ENCODE peak calls at places on chromosomes 1 and 21, in seven cellular contexts. One of them, this sample, is unnamed.

GRCh38 chr1:19374402-19374801 is 62.3 kb downstream of the SLC66A1 start:
- DNase-seq in activated naive CD8-positive, alpha-beta T cell treated with anti-CD3 and anti-CD28 coated beads for 36 hours: no peak
- DNase-seq in K562: peak; percentile 39
- DNase-seq in GF-D8: no peak
- DNase-seq in cardiac fibroblast: no peak
- DNase-seq in GM12865: peak; percentile 31
- DNase-seq in myocyte: peak; percentile 85
- DNase-seq in this sample: no peak

GRCh38 chr1:201713093-201713810 is 115.7 kb upstream of the IPO9 start:
- DNase-seq in activated naive CD8-positive, alpha-beta T cell treated with anti-CD3 and anti-CD28 coated beads for 36 hours: no peak
- DNase-seq in K562: peak; percentile 61
- DNase-seq in myocyte: peak; percentile 99
- DNase-seq in cardiac fibroblast: peak; percentile 100
- DNase-seq in GF-D8: no peak
- DNase-seq in GM12865: no peak
- DNase-seq in this sample: no peak

GRCh38 chr1:172185206-172185605 is 235.3 kb upstream of the C1orf105 start:
- DNase-seq in cardiac fibroblast: no peak
- DNase-seq in GF-D8: no peak
- DNase-seq in myocyte: no peak
- DNase-seq in activated naive CD8-positive, alpha-beta T cell treated with anti-CD3 and anti-CD28 coated beads for 36 hours: no peak
- DNase-seq in GM12865: peak; percentile 77
- DNase-seq in K562: no peak
- DNase-seq in this sample: no peak

GRCh38 chr1:38898653-38899230 is 17.4 kb upstream of the GJA9 start:
- DNase-seq in GF-D8: no peak
- DNase-seq in activated naive CD8-positive, alpha-beta T cell treated with anti-CD3 and anti-CD28 coated beads for 36 hours: no peak
- DNase-seq in myocyte: peak; percentile 16
- DNase-seq in cardiac fibroblast: no peak
- DNase-seq in K562: no peak
- DNase-seq in GM12865: no peak
- DNase-seq in this sample: no peak

GRCh38 chr1:113153116-113153803 is 80.3 kb downstream of the LRIG2 start:
- DNase-seq in cardiac fibroblast: peak; percentile 53
- DNase-seq in K562: peak; percentile 33
- DNase-seq in GM12865: no peak
- DNase-seq in GF-D8: no peak
- DNase-seq in activated naive CD8-positive, alpha-beta T cell treated with anti-CD3 and anti-CD28 coated beads for 36 hours: no peak
- DNase-seq in myocyte: peak; percentile 38
- DNase-seq in this sample: no peak

GRCh38 chr21:38913120-38913975 is 107.6 kb downstream of the ETS2 start:
- DNase-seq in GF-D8: no peak
- DNase-seq in myocyte: peak; percentile 59
- DNase-seq in K562: peak; percentile 49
- DNase-seq in cardiac fibroblast: peak; percentile 90
- DNase-seq in activated naive CD8-positive, alpha-beta T cell treated with anti-CD3 and anti-CD28 coated beads for 36 hours: no peak
- DNase-seq in GM12865: no peak
- DNase-seq in this sample: no peak

GRCh38 chr1:156001682-156002171 is 19.0 kb downstream of the SSR2 start:
- DNase-seq in K562: peak; percentile 53
- DNase-seq in GM12865: no peak
- DNase-seq in cardiac fibroblast: no peak
- DNase-seq in myocyte: peak; percentile 55
- DNase-seq in activated naive CD8-positive, alpha-beta T cell treated with anti-CD3 and anti-CD28 coated beads for 36 hours: no peak
- DNase-seq in GF-D8: no peak
- DNase-seq in this sample: no peak

GRCh38 chr21:45542667-45543370 is 579 bp upstream of the SLC19A1 start:
- DNase-seq in activated naive CD8-positive, alpha-beta T cell treated with anti-CD3 and anti-CD28 coated beads for 36 hours: peak; percentile 31
- DNase-seq in cardiac fibroblast: no peak
- DNase-seq in K562: no peak
- DNase-seq in myocyte: no peak
- DNase-seq in GM12865: no peak
- DNase-seq in GF-D8: no peak
- DNase-seq in this sample: no peak

GRCh38 chr1:223515416-223515815 is 122.2 kb downstream of the CCDC185 start:
- DNase-seq in myocyte: no peak
- DNase-seq in GF-D8: no peak
- DNase-seq in activated naive CD8-positive, alpha-beta T cell treated with anti-CD3 and anti-CD28 coated beads for 36 hours: no peak
- DNase-seq in cardiac fibroblast: no peak
- DNase-seq in GM12865: no peak
- DNase-seq in K562: no peak
- DNase-seq in this sample: no peak

GRCh38 chr1:83998205-83998598 is 730 bp downstream of the TTLL7 start:
- DNase-seq in cardiac fibroblast: peak; percentile 35
- DNase-seq in K562: no peak
- DNase-seq in GM12865: no peak
- DNase-seq in myocyte: no peak
- DNase-seq in activated naive CD8-positive, alpha-beta T cell treated with anti-CD3 and anti-CD28 coated beads for 36 hours: no peak
- DNase-seq in GF-D8: no peak
- DNase-seq in this sample: no peak

GRCh38 chr21:43603230-43603626 is 56.1 kb downstream of the HSF2BP start:
- DNase-seq in GF-D8: no peak
- DNase-seq in activated naive CD8-positive, alpha-beta T cell treated with anti-CD3 and anti-CD28 coated beads for 36 hours: no peak
- DNase-seq in GM12865: no peak
- DNase-seq in K562: no peak
- DNase-seq in cardiac fibroblast: no peak
- DNase-seq in myocyte: no peak
- DNase-seq in this sample: no peak

This sample was measured in GM13977.